ENCODE peak calls at places on chromosomes 1 and 21, in five cellular contexts. T is hepatocyte, K is Panc1, V is endodermal cell, Q is thoracic aorta. I is an unnamed sample.

GRCh38 chr1:156444407-156445001 is 56.1 kb downstream of the MEF2D start:
- DNase-seq in T (no peak), K (no peak), V (peak), Q (no peak), I (no peak)

GRCh38 chr1:227155004-227155403 is 163.3 kb downstream of the CDC42BPA start:
- DNase-seq in T (no peak), K (no peak), V (no peak), Q (no peak), I (no peak)

GRCh38 chr1:11487196-11487751 is 8.3 kb downstream of the DISP3 start:
- DNase-seq in T (no peak), K (no peak), V (no peak), Q (no peak), I (no peak)

GRCh38 chr1:35807614-35808375 is at the start of gene AGO4:
- DNase-seq in T (peak), K (peak), V (peak), Q (no peak), I (no peak)

GRCh38 chr1:96487961-96488360 is 233.6 kb upstream of the PTBP2 start:
- DNase-seq in T (no peak), K (no peak), V (no peak), Q (no peak), I (no peak)

GRCh38 chr1:161069731-161070270 is at the start of gene ARHGAP30:
- DNase-seq in T (no peak), K (no peak), V (peak), Q (no peak), I (no peak)

GRCh38 chr1:165290143-165290542 is 66.4 kb downstream of the LMX1A start:
- DNase-seq in T (no peak), K (no peak), V (no peak), Q (no peak), I (no peak)

GRCh38 chr1:68308034-68308433 is 75.7 kb upstream of the WLS start:
- DNase-seq in T (no peak), K (no peak), V (no peak), Q (no peak), I (peak)

GRCh38 chr1:207752456-207753132 is 740 bp downstream of the CD46 start:
- DNase-seq in T (peak), K (no peak), V (peak), Q (no peak), I (no peak)

GRCh38 chr1:242008788-242009500 is 10.0 kb upstream of the MAP1LC3C start:
- DNase-seq in T (no peak), K (no peak), V (no peak), Q (no peak), I (no peak)

GRCh38 chr1:218711884-218712674 is 366.9 kb downstream of the TGFB2 start:
- DNase-seq in T (no peak), K (no peak), V (no peak), Q (no peak), I (no peak)

GRCh38 chr1:202023033-202023433 is 12.6 kb downstream of the ELF3 start:
- DNase-seq in T (peak), K (peak), V (no peak), Q (no peak), I (no peak)

GRCh38 chr1:212287261-212287895 is 2.2 kb downstream of the PPP2R5A start:
- DNase-seq in T (no peak), K (no peak), V (no peak), Q (no peak), I (no peak)

GRCh38 chr1:1298861-1299685 is 8.7 kb downstream of the ACAP3 start:
- DNase-seq in T (no peak), K (no peak), V (peak), Q (no peak), I (no peak)

GRCh38 chr1:22769932-22770331 is 59.3 kb downstream of the EPHB2 start:
- DNase-seq in T (no peak), K (no peak), V (no peak), Q (no peak), I (no peak)

GRCh38 chr21:45695086-45695485 is 51.6 kb downstream of the PCBP3 start:
- DNase-seq in T (no peak), K (no peak), V (peak), Q (no peak), I (no peak)

GRCh38 chr1:183604048-183604808 is 14.0 kb upstream of the NCF2 start:
- DNase-seq in T (no peak), K (no peak), V (no peak), Q (no peak), I (no peak)

GRCh38 chr1:99557556-99558256 is 88.2 kb upstream of the PALMD start:
- DNase-seq in T (no peak), K (no peak), V (no peak), Q (no peak), I (no peak)

GRCh38 chr1:117735045-117735992 is 129.5 kb downstream of the TENT5C start:
- DNase-seq in T (peak), K (no peak), V (no peak), Q (no peak), I (no peak)

GRCh38 chr1:34924759-34925555 is 4.5 kb downstream of the DLGAP3 start:
- DNase-seq in T (peak), K (no peak), V (peak), Q (no peak), I (no peak)

GRCh38 chr1:36328713-36329112 is 5.3 kb upstream of the EVA1B start:
- DNase-seq in T (no peak), K (no peak), V (no peak), Q (no peak), I (peak)

GRCh38 chr1:147892731-147893214 is 9.8 kb upstream of the GJA8 start:
- DNase-seq in T (peak), K (peak), V (peak), Q (no peak), I (peak)

GRCh38 chr1:2248127-2248826 is 20.2 kb downstream of the SKI start:
- DNase-seq in T (peak), K (no peak), V (peak), Q (no peak), I (peak)

GRCh38 chr1:172466795-172467407 is 23.0 kb upstream of the PIGC start:
- DNase-seq in T (peak), K (no peak), V (no peak), Q (no peak), I (no peak)

GRCh38 chr1:236514703-236515442 is 8.9 kb upstream of the LGALS8 start:
- DNase-seq in T (no peak), K (no peak), V (no peak), Q (no peak), I (peak)

GRCh38 chr1:57163789-57164188 is 198.0 kb upstream of the C8B start:
- DNase-seq in T (no peak), K (no peak), V (no peak), Q (no peak), I (no peak)

GRCh38 chr1:186374313-186375151 is 521 bp downstream of the TPR start:
- DNase-seq in T (peak), K (no peak), V (no peak), Q (no peak), I (peak)

GRCh38 chr21:29164330-29164942 is 34.0 kb downstream of the MAP3K7CL start:
- DNase-seq in T (peak), K (no peak), V (no peak), Q (no peak), I (peak)
- TF ChIP-seq CTCF in T (peak), K (peak), V (peak), Q (peak), I (peak)

GRCh38 chr1:45328680-45329079 is 2.0 kb downstream of the HPDL start:
- DNase-seq in T (no peak), K (no peak), V (peak), Q (no peak), I (no peak)

GRCh38 chr1:45327644-45328515 is 1.2 kb downstream of the HPDL start:
- DNase-seq in T (no peak), K (no peak), V (peak), Q (no peak), I (no peak)

GRCh38 chr1:45326627-45327591 is at the start of gene HPDL:
- DNase-seq in T (peak), K (no peak), V (peak), Q (no peak), I (no peak)

GRCh38 chr1:45331436-45332345 is 5.0 kb downstream of the HPDL start:
- DNase-seq in T (no peak), K (no peak), V (peak), Q (no peak), I (no peak)

GRCh38 chr1:45329445-45329844 is 2.8 kb downstream of the HPDL start:
- DNase-seq in T (no peak), K (no peak), V (peak), Q (no peak), I (no peak)
- H3K4me3 ChIP-seq in T (no peak), K (no peak), V (no peak), Q (no peak), I (no peak)

DNA sequence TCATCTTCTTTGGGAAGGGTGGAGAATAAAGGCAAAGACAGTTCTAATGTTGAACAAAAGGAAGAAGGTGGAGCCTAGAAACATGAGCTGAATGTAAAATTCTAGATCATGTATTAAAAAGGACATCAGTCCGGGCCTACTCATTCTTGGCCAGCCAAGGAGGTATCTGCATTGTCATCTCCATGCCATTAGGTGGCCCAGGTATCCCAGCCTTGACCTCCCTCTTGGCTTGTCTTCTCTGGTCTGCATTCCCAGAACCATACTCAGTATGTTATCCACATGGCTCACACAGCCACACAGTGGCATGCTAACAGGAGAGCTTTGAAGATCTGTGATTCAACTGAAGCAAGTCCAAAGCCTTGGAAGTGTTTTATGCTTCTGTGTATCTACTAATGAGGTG is 369.8 kb upstream of the KAZN start:
- DNase-seq in T (no peak), K (no peak), V (no peak), Q (no peak), I (no peak)
- TF ChIP-seq CTCF in T (no peak), K (no peak), V (peak), Q (no peak), I (peak)

GRCh38 chr21:39386899-39387298 is 38.0 kb upstream of the HMGN1 start:
- DNase-seq in T (no peak), K (no peak), V (no peak), Q (no peak), I (no peak)
- H3K4me3 ChIP-seq in T (no peak), K (peak), V (no peak), Q (peak), I (peak)

DNA sequence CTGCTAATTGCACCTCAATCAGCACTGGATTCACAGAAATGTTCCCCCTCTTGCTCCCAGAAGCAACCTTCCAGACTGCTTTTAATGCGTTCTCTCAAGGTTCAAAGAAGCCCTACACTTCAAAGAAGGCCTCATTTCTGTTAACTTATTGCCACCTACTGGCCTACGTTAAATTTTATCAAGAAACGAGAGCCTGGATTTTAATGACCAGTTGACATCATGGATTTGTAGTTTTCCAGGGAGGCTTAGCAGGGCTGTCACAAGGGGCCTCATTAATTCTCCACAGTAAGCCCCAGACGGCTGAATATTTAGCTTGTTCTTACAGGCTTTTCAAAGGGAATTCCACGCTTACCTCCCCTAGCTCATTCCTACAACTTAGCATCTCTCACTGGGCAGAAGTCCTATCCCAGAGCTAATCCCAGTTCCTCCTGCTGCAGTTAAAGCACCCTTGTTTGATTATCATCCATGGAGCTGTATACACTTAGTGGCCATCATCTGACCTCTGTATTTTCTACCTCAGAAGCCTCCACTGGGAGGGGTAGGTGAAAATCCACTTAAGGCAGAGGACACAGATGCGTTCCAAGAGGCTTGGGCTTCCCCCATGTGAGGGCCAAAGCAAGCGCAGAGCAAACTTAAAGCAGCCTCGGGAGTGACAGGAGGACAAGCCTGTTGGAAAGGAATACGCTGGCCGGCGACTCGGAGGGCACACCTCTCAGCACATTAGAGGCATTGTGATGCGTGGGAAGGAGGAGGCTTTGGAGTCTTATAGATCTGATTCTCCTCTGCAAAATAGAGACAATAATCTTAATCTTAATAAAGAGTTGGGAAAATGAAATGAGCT is 32.2 kb upstream of the CYP4X1 start:
- DNase-seq in T (peak), K (no peak), V (peak), Q (no peak), I (peak)
- TF ChIP-seq CTCF in T (peak), K (peak), V (peak), Q (no peak), I (peak)

DNA sequence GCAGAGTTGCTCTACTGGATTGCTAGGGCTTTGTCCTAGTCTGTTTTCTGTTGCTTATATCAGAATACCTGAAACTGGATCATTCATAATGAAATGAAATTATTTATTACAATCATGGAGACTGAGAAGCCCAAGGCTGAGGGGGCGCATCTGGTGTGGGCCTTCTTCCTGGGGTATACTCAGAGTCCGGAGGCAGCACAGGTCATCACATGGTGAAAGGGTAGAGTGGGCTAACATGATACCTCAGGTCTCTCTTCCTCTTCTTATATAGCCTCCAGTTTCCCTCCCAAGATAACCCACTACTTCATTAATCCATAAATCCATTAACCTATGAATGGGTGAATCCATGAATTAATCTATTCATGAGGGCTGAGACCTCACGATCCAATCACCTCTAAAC is 667.6 kb upstream of the NCAM2 start:
- DNase-seq in T (no peak), K (no peak), V (no peak), Q (no peak), I (no peak)
- H3K4me3 ChIP-seq in T (no peak), K (peak), V (no peak), Q (no peak), I (peak)

GRCh38 chr1:37474697-37475379 is 458 bp downstream of the ZC3H12A start:
- DNase-seq in T (no peak), K (no peak), V (no peak), Q (no peak), I (no peak)

GRCh38 chr1:37472994-37473393 is 1.4 kb upstream of the ZC3H12A start:
- DNase-seq in T (no peak), K (no peak), V (no peak), Q (no peak), I (no peak)

GRCh38 chr1:37474051-37474696 is at the start of gene ZC3H12A:
- DNase-seq in T (peak), K (no peak), V (peak), Q (peak), I (no peak)

GRCh38 chr1:37472281-37472680 is 2.1 kb upstream of the ZC3H12A start:
- DNase-seq in T (no peak), K (no peak), V (no peak), Q (no peak), I (no peak)

GRCh38 chr1:37473431-37474050 is 839 bp upstream of the ZC3H12A start:
- DNase-seq in T (peak), K (no peak), V (no peak), Q (no peak), I (no peak)
- TF ChIP-seq CTCF in T (no peak), K (no peak), V (peak), Q (no peak), I (peak)

GRCh38 chr1:203479646-203480045 is 4.0 kb downstream of the PRELP start:
- DNase-seq in T (no peak), K (no peak), V (no peak), Q (no peak), I (no peak)

GRCh38 chr1:203478986-203479385 is 3.4 kb downstream of the PRELP start:
- DNase-seq in T (no peak), K (no peak), V (no peak), Q (no peak), I (no peak)

GRCh38 chr1:203477748-203478147 is 2.1 kb downstream of the PRELP start:
- DNase-seq in T (no peak), K (no peak), V (no peak), Q (no peak), I (no peak)

GRCh38 chr1:203480084-203480483 is 4.5 kb downstream of the PRELP start:
- DNase-seq in T (no peak), K (no peak), V (no peak), Q (no peak), I (no peak)

GRCh38 chr1:203478231-203478630 is 2.6 kb downstream of the PRELP start:
- DNase-seq in T (no peak), K (no peak), V (no peak), Q (no peak), I (no peak)
- H3K4me3 ChIP-seq in T (no peak), K (no peak), V (no peak), Q (peak), I (no peak)

DNA sequence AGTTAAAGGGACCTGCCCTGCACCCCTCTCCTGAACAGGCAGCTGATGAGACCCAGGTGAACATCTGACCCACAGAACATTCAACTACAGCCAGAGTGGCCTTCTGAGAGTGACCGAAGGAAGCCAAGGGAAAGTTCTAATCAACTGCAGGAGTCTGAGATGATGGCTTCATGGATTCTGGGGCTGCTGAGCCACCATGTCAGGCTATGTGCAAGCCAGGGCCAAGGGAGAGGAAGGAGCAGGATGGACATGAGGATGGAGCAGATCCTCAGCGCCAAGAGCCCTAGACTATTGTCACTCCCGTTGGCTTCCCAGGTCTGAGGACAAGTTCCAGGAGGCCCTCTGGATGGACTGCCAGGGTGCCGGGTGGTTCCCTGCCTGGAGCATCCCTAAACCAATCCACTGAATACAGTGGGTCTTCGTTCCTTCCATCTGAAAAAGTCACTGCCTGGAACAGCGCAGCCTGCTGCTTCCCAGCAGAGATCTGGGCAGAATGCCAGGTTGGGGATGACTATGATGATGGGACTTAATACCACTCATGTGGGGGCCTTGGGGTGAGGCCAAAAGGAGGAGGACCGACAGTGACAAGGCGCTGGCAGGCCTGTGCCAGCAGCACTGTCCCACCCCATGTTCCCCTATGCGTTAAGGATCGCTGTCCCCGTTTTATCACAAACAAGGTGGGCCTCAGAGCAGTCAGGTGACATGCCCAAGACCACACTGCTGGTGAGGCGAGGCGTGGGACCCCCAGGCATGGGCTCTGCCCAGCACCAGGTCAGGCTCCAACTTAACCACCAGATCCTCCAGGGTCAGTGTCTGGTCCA is 19.8 kb downstream of the SPOCD1 start:
- DNase-seq in T (peak), K (no peak), V (no peak), Q (no peak), I (no peak)
- TF ChIP-seq CTCF in T (no peak), K (no peak), V (no peak), Q (no peak), I (no peak)